ENCODE peak calls at places on chromosomes 13 and 19, in four cellular contexts. One of them, this sample, is unnamed.

GRCh38 chr13:22214184-22214583 is 543.3 kb downstream of the FGF9 start:
- DNase-seq in gastrocnemius medialis: no peak
- DNase-seq in breast epithelium: no peak
- DNase-seq in tibial nerve: no peak
- DNase-seq in this sample: no peak

GRCh38 chr13:107650081-107650701 is 565.1 kb downstream of the LIG4 start:
- DNase-seq in gastrocnemius medialis: no peak
- DNase-seq in breast epithelium: no peak
- DNase-seq in tibial nerve: peak; percentile 33
- DNase-seq in this sample: peak; percentile 55

GRCh38 chr13:113937497-113938140 is 36.3 kb downstream of the C13orf46 start:
- DNase-seq in tibial nerve: no peak
- DNase-seq in breast epithelium: no peak
- DNase-seq in gastrocnemius medialis: no peak
- DNase-seq in this sample: no peak

GRCh38 chr13:73667756-73668155 is 466.4 kb downstream of the KLF12 start:
- DNase-seq in tibial nerve: no peak
- DNase-seq in breast epithelium: no peak
- DNase-seq in gastrocnemius medialis: no peak
- DNase-seq in this sample: no peak

GRCh38 chr19:31351212-31352193 is 2.3 kb upstream of the TSHZ3 start:
- DNase-seq in breast epithelium: no peak
- DNase-seq in gastrocnemius medialis: no peak
- DNase-seq in tibial nerve: no peak
- DNase-seq in this sample: peak; percentile 39

GRCh38 chr19:4354897-4355296 is 11.5 kb downstream of the MPND start:
- DNase-seq in tibial nerve: no peak
- DNase-seq in breast epithelium: no peak
- DNase-seq in gastrocnemius medialis: no peak
- DNase-seq in this sample: no peak

GRCh38 chr13:39809466-39809865 is 154.0 kb downstream of the COG6 start:
- DNase-seq in tibial nerve: no peak
- DNase-seq in breast epithelium: no peak
- DNase-seq in gastrocnemius medialis: no peak
- DNase-seq in this sample: no peak

GRCh38 chr13:30346159-30346788 is 38.9 kb upstream of the KATNAL1 start:
- DNase-seq in tibial nerve: no peak
- DNase-seq in breast epithelium: peak; percentile 44
- DNase-seq in gastrocnemius medialis: no peak
- DNase-seq in this sample: no peak

GRCh38 chr13:102873653-102874052 is 27.8 kb downstream of the ERCC5 start:
- DNase-seq in tibial nerve: no peak
- DNase-seq in breast epithelium: no peak
- DNase-seq in gastrocnemius medialis: no peak
- DNase-seq in this sample: no peak

GRCh38 chr19:14395710-14396338 is 14.6 kb downstream of the ADGRE5 start:
- DNase-seq in tibial nerve: no peak
- DNase-seq in breast epithelium: no peak
- DNase-seq in gastrocnemius medialis: no peak
- DNase-seq in this sample: no peak

GRCh38 chr13:75993823-75994222 is 357.7 kb downstream of the LMO7 start:
- DNase-seq in tibial nerve: no peak
- DNase-seq in breast epithelium: no peak
- DNase-seq in gastrocnemius medialis: no peak
- DNase-seq in this sample: no peak

GRCh38 chr19:3687774-3688706 is 12.2 kb downstream of the PIP5K1C start:
- DNase-seq in breast epithelium: peak; percentile 58
- DNase-seq in tibial nerve: no peak
- DNase-seq in gastrocnemius medialis: no peak
- DNase-seq in this sample: no peak

DNA sequence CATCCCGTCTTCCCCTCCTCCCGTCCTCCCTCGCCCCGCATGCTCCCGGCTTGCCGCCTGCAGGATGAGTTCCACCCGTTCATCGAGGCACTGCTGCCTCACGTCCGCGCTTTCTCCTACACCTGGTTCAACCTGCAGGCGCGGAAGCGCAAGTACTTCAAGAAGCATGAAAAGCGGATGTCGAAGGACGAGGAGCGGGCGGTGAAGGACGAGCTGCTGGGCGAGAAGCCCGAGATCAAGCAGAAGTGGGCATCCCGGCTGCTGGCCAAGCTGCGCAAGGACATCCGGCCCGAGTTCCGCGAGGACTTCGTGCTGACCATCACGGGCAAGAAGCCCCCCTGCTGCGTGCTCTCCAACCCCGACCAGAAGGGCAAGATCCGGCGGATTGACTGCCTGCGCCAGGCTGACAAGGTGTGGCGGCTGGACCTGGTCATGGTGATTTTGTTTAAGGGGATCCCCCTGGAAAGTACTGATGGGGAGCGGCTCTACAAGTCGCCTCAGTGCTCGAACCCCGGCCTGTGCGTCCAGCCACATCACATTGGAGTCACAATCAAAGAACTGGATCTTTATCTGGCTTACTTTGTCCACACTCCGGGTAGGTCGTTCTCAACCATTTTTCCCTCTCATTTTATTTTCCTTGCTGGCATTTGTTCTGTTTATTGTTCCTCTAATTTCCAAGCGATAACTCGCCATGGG is 29.8 kb downstream of the NFIX start:
- DNase-seq in gastrocnemius medialis: no peak
- DNase-seq in breast epithelium: no peak
- DNase-seq in tibial nerve: no peak
- DNase-seq in this sample: peak; percentile 70
- H3K4me1 ChIP-seq in gastrocnemius medialis: peaks cover 93% of the 10 kb centered on the region
- H3K4me1 ChIP-seq in breast epithelium: peaks cover 10% of the 10 kb centered on the region
- H3K4me1 ChIP-seq in tibial nerve: peaks cover 46% of the 10 kb centered on the region
- H3K4me1 ChIP-seq in this sample: peaks cover 89% of the 10 kb centered on the region

GRCh38 chr19:33394723-33395560 is 21.4 kb downstream of the CEBPG start:
- DNase-seq in breast epithelium: no peak
- DNase-seq in tibial nerve: no peak
- DNase-seq in gastrocnemius medialis: no peak
- DNase-seq in this sample: peak; percentile 46

GRCh38 chr19:33391631-33392249 is 18.2 kb downstream of the CEBPG start:
- DNase-seq in breast epithelium: no peak
- DNase-seq in tibial nerve: no peak
- DNase-seq in gastrocnemius medialis: no peak
- DNase-seq in this sample: no peak

GRCh38 chr19:33394006-33394722 is 20.7 kb downstream of the CEBPG start:
- DNase-seq in tibial nerve: peak; percentile 65
- DNase-seq in breast epithelium: no peak
- DNase-seq in gastrocnemius medialis: peak; percentile 49
- DNase-seq in this sample: peak; percentile 85

GRCh38 chr19:33392341-33393285 is 19.1 kb downstream of the CEBPG start:
- DNase-seq in gastrocnemius medialis: no peak
- DNase-seq in breast epithelium: no peak
- DNase-seq in tibial nerve: no peak
- DNase-seq in this sample: peak; percentile 68

GRCh38 chr19:33393286-33394005 is 19.9 kb downstream of the CEBPG start:
- DNase-seq in breast epithelium: no peak
- DNase-seq in gastrocnemius medialis: no peak
- DNase-seq in tibial nerve: no peak
- DNase-seq in this sample: peak; percentile 52
- H3K4me1 ChIP-seq in breast epithelium: peaks cover 62% of the 10 kb centered on the region
- H3K4me1 ChIP-seq in gastrocnemius medialis: peaks cover 70% of the 10 kb centered on the region
- H3K4me1 ChIP-seq in tibial nerve: peaks cover 89% of the 10 kb centered on the region
- H3K4me1 ChIP-seq in this sample: peaks cover 66% of the 10 kb centered on the region

GRCh38 chr19:16380943-16381755 is 56.5 kb downstream of the KLF2 start:
- DNase-seq in breast epithelium: no peak
- DNase-seq in gastrocnemius medialis: no peak
- DNase-seq in tibial nerve: no peak
- DNase-seq in this sample: no peak
- H3K4me1 ChIP-seq in breast epithelium: no peaks in the 10 kb centered on the region
- H3K4me1 ChIP-seq in gastrocnemius medialis: peaks cover 46% of the 10 kb centered on the region
- H3K4me1 ChIP-seq in tibial nerve: peaks cover 14% of the 10 kb centered on the region
- H3K4me1 ChIP-seq in this sample: peaks cover 42% of the 10 kb centered on the region

GRCh38 chr19:1019980-1020867 is 699 bp downstream of the TMEM259 start:
- DNase-seq in tibial nerve: no peak
- DNase-seq in breast epithelium: no peak
- DNase-seq in gastrocnemius medialis: no peak
- DNase-seq in this sample: no peak
- H3K4me1 ChIP-seq in tibial nerve: peaks cover 58% of the 10 kb centered on the region
- H3K4me1 ChIP-seq in breast epithelium: peaks cover 46% of the 10 kb centered on the region
- H3K4me1 ChIP-seq in gastrocnemius medialis: peaks cover 55% of the 10 kb centered on the region
- H3K4me1 ChIP-seq in this sample: peaks cover 46% of the 10 kb centered on the region

GRCh38 chr19:10758978-10759377 is 41.1 kb downstream of the DNM2 start:
- DNase-seq in breast epithelium: no peak
- DNase-seq in tibial nerve: no peak
- DNase-seq in gastrocnemius medialis: no peak
- DNase-seq in this sample: no peak

GRCh38 chr19:10756371-10756770 is 38.5 kb downstream of the DNM2 start:
- DNase-seq in tibial nerve: no peak
- DNase-seq in breast epithelium: no peak
- DNase-seq in gastrocnemius medialis: no peak
- DNase-seq in this sample: no peak

GRCh38 chr19:10753305-10753704 is 35.4 kb downstream of the DNM2 start:
- DNase-seq in breast epithelium: no peak
- DNase-seq in tibial nerve: no peak
- DNase-seq in gastrocnemius medialis: no peak
- DNase-seq in this sample: no peak

GRCh38 chr19:10760268-10760944 is 42.5 kb downstream of the DNM2 start:
- DNase-seq in gastrocnemius medialis: no peak
- DNase-seq in tibial nerve: no peak
- DNase-seq in breast epithelium: no peak
- DNase-seq in this sample: no peak

DNA sequence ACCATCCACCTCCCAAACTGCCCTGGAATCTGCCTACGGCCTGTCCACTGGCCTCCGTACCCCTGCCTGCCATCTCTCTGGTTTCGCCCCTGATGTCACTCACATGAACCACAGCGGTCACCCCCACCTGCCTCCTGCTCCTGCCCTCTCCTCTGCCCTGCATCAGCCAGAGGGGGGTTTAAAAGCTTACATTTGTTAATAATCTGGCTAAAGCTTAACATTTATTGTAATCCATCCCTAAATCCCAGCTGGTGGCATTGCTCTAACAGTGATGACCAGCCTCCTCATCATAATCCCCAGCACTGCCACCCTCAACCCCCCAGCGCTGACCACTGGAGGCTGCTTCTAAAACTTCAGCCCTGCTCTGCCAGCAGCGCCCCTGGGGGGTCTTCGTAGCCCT is 38.9 kb downstream of the DNM2 start:
- DNase-seq in gastrocnemius medialis: no peak
- DNase-seq in tibial nerve: no peak
- DNase-seq in breast epithelium: no peak
- DNase-seq in this sample: no peak
- H3K4me1 ChIP-seq in gastrocnemius medialis: peaks cover 7% of the 10 kb centered on the region
- H3K4me1 ChIP-seq in tibial nerve: no peaks in the 10 kb centered on the region
- H3K4me1 ChIP-seq in breast epithelium: no peaks in the 10 kb centered on the region
- H3K4me1 ChIP-seq in this sample: peaks cover 2% of the 10 kb centered on the region

DNA sequence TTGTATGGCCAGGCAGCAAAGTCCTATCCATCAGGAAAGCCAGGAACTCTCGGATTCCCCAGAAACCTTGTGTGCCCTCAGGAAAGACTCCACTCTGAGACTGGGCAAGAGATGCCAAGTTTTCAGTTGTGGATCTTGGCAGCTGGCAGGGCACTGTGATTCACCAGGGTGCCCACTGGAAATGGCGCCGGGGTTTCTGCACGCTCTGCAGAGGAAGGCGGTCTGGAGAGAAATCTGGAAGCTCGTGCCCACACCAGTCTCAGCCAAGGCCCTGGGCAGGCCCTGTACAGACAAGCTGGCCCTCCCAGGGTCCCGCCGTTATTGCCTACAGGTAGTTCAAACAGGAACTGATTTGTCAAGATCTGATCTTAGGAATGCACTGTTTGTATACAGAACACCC is 4.9 kb downstream of the NAPA start:
- DNase-seq in breast epithelium: peak; percentile 74
- DNase-seq in tibial nerve: no peak
- DNase-seq in gastrocnemius medialis: peak; percentile 44
- DNase-seq in this sample: peak; percentile 79
- H3K4me1 ChIP-seq in breast epithelium: peaks cover 67% of the 10 kb centered on the region
- H3K4me1 ChIP-seq in tibial nerve: peaks cover 65% of the 10 kb centered on the region
- H3K4me1 ChIP-seq in gastrocnemius medialis: peaks cover 94% of the 10 kb centered on the region
- H3K4me1 ChIP-seq in this sample: peaks cover 85% of the 10 kb centered on the region

GRCh38 chr13:98860491-98860890 is 108.0 kb upstream of the SLC15A1 start:
- DNase-seq in tibial nerve: no peak
- DNase-seq in breast epithelium: no peak
- DNase-seq in gastrocnemius medialis: no peak
- DNase-seq in this sample: no peak
- H3K4me1 ChIP-seq in tibial nerve: no peaks in the 10 kb centered on the region
- H3K4me1 ChIP-seq in breast epithelium: no peaks in the 10 kb centered on the region
- H3K4me1 ChIP-seq in gastrocnemius medialis: peaks cover 11% of the 10 kb centered on the region
- H3K4me1 ChIP-seq in this sample: peaks cover 4% of the 10 kb centered on the region